ENCODE peak calls at places on chromosome 11, in five cellular contexts. W, K, B, S and G are unnamed samples.

GRCh38 chr11:65743928-65744698 is 23.5 kb upstream of the RNASEH2C start:
- DNase-seq in W (no peak), K (peak; percentile 70), B (peak; percentile 8), S (peak; percentile 49), G (peak; percentile 26)

GRCh38 chr11:29260939-29261705 is 755.7 kb downstream of the KCNA4 start:
- DNase-seq in W (no peak), K (peak; percentile 40), B (peak; percentile 46), S (peak; percentile 15), G (no peak)

GRCh38 chr11:35664977-35665441 is 2.4 kb downstream of the TRIM44 start:
- DNase-seq in W (no peak), K (no peak), B (peak; percentile 23), S (no peak), G (no peak)

GRCh38 chr11:35247428-35247827 is 108.5 kb downstream of the CD44 start:
- DNase-seq in W (no peak), K (no peak), B (no peak), S (no peak), G (no peak)

GRCh38 chr11:9787981-9788521 is 124.2 kb downstream of the SWAP70 start:
- DNase-seq in W (no peak), K (no peak), B (peak; percentile 95), S (no peak), G (no peak)

GRCh38 chr11:36376888-36377758 is 81.0 kb downstream of the PRR5L start:
- DNase-seq in W (peak; percentile 69), K (peak; percentile 45), B (peak; percentile 66), S (peak; percentile 52), G (peak; percentile 71)

GRCh38 chr11:75292943-75293342 is 52.4 kb downstream of the TPBGL start:
- DNase-seq in W (no peak), K (no peak), B (no peak), S (no peak), G (no peak)

GRCh38 chr11:18452927-18453326 is 2.7 kb upstream of the LDHAL6A start:
- DNase-seq in W (no peak), K (no peak), B (peak; percentile 4), S (no peak), G (no peak)

GRCh38 chr11:17145972-17146371 is 61.8 kb downstream of the PIK3C2A start:
- DNase-seq in W (no peak), K (no peak), B (no peak), S (no peak), G (no peak)

GRCh38 chr11:6390718-6391547 is 659 bp downstream of the SMPD1 start:
- DNase-seq in W (no peak), K (no peak), B (no peak), S (no peak), G (no peak)

GRCh38 chr11:122690801-122691649 is 35.5 kb downstream of the UBASH3B start:
- DNase-seq in W (no peak), K (no peak), B (peak; percentile 68), S (no peak), G (no peak)

GRCh38 chr11:59865031-59865430 is 1.3 kb downstream of the TCN1 start:
- DNase-seq in W (no peak), K (no peak), B (peak; percentile 39), S (no peak), G (no peak)

GRCh38 chr11:1260023-1260501 is 37.2 kb downstream of the MUC5B start:
- DNase-seq in W (no peak), K (peak; percentile 46), B (no peak), S (peak; percentile 48), G (peak; percentile 46)

DNA sequence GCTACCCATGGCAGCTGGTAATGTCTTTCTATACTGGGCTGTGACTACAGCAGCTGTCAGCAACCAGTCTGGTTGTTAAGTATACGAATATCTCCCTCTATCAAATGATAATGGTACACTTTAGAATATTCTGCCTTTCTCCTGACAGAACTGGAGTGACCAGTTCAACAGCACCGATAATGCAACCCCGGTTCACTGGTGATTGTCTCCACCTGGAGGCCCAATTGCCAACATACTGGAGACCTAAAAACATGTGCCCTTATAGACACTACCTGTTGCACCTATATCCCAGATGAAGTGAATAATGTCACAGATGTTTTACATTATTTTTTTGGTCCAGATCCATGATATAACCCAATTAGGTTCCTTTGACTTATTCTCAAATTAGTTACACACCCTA is 21.1 kb downstream of the OR5P2 start:
- DNase-seq in W (no peak), K (peak; percentile 39), B (no peak), S (no peak), G (no peak)
- TF ChIP-seq CTCF in W (no peak), K (no peak), B (no peak), S (no peak), G (no peak)

GRCh38 chr11:11582261-11582701 is 39.5 kb downstream of the GALNT18 start:
- DNase-seq in W (no peak), K (no peak), B (no peak), S (no peak), G (no peak)
- TF ChIP-seq CTCF in W (no peak), K (no peak), B (no peak), S (no peak), G (no peak)

GRCh38 chr11:41175304-41175972 is 284.0 kb downstream of the LRRC4C start:
- DNase-seq in W (no peak), K (no peak), B (no peak), S (no peak), G (no peak)
- TF ChIP-seq CTCF in W (no peak), K (no peak), B (no peak), S (no peak), G (no peak)

GRCh38 chr11:46537121-46537520 is 56.7 kb downstream of the AMBRA1 start:
- DNase-seq in W (no peak), K (no peak), B (peak; percentile 12), S (no peak), G (no peak)
- TF ChIP-seq CTCF in W (no peak), K (peak; percentile 42), B (peak; percentile 30), S (peak; percentile 7), G (no peak)

DNA sequence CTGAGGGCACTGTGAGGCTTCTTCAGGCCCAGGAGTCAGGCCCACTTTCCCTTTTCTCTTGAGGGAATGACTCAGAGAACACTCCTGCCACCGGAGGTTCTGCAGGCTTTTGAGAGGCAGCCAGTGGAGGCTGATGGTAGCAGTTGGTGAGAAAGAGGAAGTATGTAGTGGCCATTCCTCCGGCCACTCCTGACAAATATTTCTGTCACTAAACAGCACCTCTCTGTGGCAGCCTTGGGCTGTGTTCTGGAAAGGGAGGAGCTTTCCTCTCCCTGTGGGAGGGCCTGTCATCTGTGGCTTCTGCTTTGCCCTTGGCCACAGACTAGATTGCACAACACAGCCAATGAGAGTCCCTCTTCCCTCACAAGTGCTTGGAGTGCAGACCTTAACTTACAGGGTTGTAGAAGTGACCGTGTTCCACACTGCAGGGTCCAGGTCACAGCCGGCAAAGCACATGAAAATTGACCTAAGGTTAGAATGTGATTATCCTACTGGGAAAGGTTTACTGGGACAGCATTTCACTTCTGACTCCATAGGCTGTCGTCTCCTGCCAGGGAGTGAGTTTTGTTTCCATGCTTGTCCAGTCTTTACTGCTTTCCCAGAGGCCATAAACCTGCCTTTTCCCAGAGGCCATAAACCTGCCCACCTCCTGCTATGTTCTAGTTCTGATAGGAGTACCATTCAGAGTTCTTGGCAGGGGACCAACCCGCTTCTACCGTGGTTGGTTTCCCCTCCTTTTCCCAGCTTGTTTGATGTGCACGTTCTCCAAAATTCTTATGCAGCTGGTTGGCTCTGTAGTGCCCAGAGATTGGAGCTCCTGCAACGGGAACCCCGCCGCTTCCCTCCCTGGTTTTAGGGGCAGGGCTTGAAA is 33.3 kb downstream of the MARK2 start:
- DNase-seq in W (peak; percentile 84), K (peak; percentile 88), B (peak; percentile 89), S (peak; percentile 71), G (peak; percentile 62)
- TF ChIP-seq CTCF in W (peak; percentile 63), K (peak; percentile 69), B (peak; percentile 30), S (peak; percentile 48), G (no peak)

GRCh38 chr11:119018074-119018938 is at the start of the genes RPS25 and TRAPPC4:
- DNase-seq in W (peak; percentile 97), K (peak; percentile 98), B (peak; percentile 97), S (peak; percentile 84), G (peak; percentile 93)

GRCh38 chr11:119016216-119017009 is 1.7 kb downstream of the RPS25 start:
- DNase-seq in W (no peak), K (no peak), B (no peak), S (no peak), G (no peak)

GRCh38 chr11:119012629-119013170 is 5.4 kb downstream of the RPS25 start:
- DNase-seq in W (no peak), K (no peak), B (no peak), S (no peak), G (no peak)

GRCh38 chr11:119014209-119014924 is 3.8 kb downstream of the RPS25 start:
- DNase-seq in W (no peak), K (no peak), B (no peak), S (no peak), G (no peak)

DNA sequence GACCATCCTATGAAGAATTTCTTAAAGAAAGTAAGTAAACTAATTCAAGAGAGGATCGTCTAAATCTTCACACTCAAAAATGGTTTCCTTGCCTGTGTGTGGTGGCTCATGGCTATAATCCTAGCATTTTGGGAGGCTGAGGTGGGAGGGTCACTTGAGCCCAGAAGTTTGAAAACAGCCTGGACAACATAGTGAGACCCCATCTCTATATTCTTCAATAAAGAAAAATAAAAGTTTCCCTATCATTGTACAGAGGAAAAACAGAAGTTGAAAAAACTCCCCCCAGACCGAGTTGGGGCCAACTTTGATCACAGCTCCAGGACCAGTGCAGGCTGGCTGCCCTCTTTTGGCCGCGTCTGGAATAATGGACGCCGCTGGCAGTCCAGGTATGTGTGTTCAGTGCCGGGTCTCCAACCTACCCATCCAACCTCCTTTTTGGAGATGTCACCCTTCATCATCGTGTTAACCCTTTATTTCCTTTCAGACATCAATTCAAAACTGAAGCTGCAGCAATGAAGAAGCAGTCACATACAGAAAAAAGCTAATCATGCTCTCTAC is 3.0 kb downstream of the RPS25 start:
- DNase-seq in W (no peak), K (peak; percentile 75), B (no peak), S (no peak), G (no peak)
- TF ChIP-seq CTCF in W (no peak), K (peak; percentile 47), B (peak; percentile 7), S (no peak), G (no peak)

GRCh38 chr11:46669606-46670243 is 30.7 kb downstream of the ARHGAP1 start:
- DNase-seq in W (no peak), K (no peak), B (no peak), S (peak; percentile 36), G (no peak)
- TF ChIP-seq CTCF in W (peak; percentile 23), K (peak; percentile 36), B (peak; percentile 11), S (peak; percentile 23), G (peak; percentile 10)

DNA sequence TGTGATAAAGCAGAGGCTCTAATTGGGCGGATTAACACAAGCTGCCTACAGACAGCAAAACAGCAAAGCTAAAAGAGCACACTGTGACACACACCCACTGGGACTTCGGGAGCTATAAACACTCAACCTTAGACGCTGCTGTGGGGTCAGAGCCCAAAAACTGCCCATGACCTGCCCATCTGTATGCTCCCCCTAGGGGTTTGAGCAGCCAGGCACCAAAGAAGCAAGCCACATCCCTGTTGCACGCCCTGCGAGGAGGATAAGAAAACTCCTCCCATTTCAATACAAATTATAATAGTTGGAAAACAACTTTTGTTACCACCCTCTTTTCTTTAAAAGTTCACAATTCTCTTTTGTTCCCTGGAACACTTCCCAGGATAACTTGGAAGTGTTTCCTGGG is 86.5 kb downstream of the DLG2 start:
- DNase-seq in W (no peak), K (no peak), B (no peak), S (no peak), G (no peak)
- TF ChIP-seq CTCF in W (no peak), K (no peak), B (no peak), S (no peak), G (no peak)